ENCODE peak calls at places on chromosomes 13 and 19, in nine cellular contexts. J, R, N, Q, S, K, V, U and L are unnamed samples.

GRCh38 chr19:3606174-3606689 is 443 bp downstream of the TBXA2R start:
- DNase-seq in J (no peak), R (no peak), N (no peak), Q (peak), S (no peak), K (peak), V (peak), U (no peak), L (peak)

GRCh38 chr19:34120846-34121639 is 51.3 kb upstream of the LSM14A start:
- DNase-seq in J (peak), R (no peak), N (peak), Q (peak), S (peak), K (peak), V (peak), U (peak), L (peak)

GRCh38 chr19:31144471-31144870 is 204.8 kb downstream of the TSHZ3 start:
- DNase-seq in J (no peak), R (no peak), N (no peak), Q (no peak), S (no peak), K (no peak), V (no peak), U (no peak), L (no peak)

GRCh38 chr13:22372261-22372660 is 701.4 kb downstream of the FGF9 start:
- DNase-seq in J (no peak), R (no peak), N (no peak), Q (no peak), S (no peak), K (no peak), V (no peak), U (no peak), L (no peak)

GRCh38 chr13:40982772-40983171 is 36.3 kb downstream of the ELF1 start:
- DNase-seq in J (no peak), R (no peak), N (peak), Q (peak), S (no peak), K (no peak), V (peak), U (peak), L (no peak)

GRCh38 chr19:51980116-51980736 is 6.4 kb downstream of the ZNF350 start:
- DNase-seq in J (no peak), R (no peak), N (peak), Q (no peak), S (no peak), K (no peak), V (no peak), U (no peak), L (peak)

GRCh38 chr19:4359627-4360000 is 16.3 kb downstream of the MPND start:
- DNase-seq in J (no peak), R (no peak), N (no peak), Q (no peak), S (no peak), K (no peak), V (no peak), U (no peak), L (no peak)

GRCh38 chr19:996051-996838 is 4.0 kb upstream of the GRIN3B start:
- DNase-seq in J (no peak), R (peak), N (peak), Q (peak), S (peak), K (peak), V (peak), U (peak), L (peak)

GRCh38 chr19:604355-604754 is 14.7 kb downstream of the HCN2 start:
- DNase-seq in J (no peak), R (no peak), N (peak), Q (no peak), S (no peak), K (peak), V (peak), U (peak), L (no peak)

GRCh38 chr19:9939301-9939913 is 3.1 kb upstream of the OLFM2 start:
- DNase-seq in J (no peak), R (no peak), N (peak), Q (peak), S (no peak), K (no peak), V (no peak), U (no peak), L (no peak)

GRCh38 chr13:80668452-80668851 is 327.5 kb upstream of the SPRY2 start:
- DNase-seq in J (no peak), R (no peak), N (no peak), Q (no peak), S (no peak), K (no peak), V (no peak), U (no peak), L (no peak)

GRCh38 chr19:15418112-15418587 is 638 bp downstream of the AKAP8L start:
- DNase-seq in J (peak), R (no peak), N (peak), Q (peak), S (peak), K (no peak), V (no peak), U (no peak), L (peak)

GRCh38 chr13:20610006-20610405 is 43.0 kb downstream of the IFT88 start:
- DNase-seq in J (no peak), R (no peak), N (no peak), Q (no peak), S (no peak), K (no peak), V (no peak), U (no peak), L (no peak)